ENCODE peak calls at places on chromosomes 16 and 17, in ten cellular contexts. H, M, J, L, X, I, U, P, C and O are unnamed samples. For H3K4me1, the result is how much of the 10 kb centered on the place peaks cover.

GRCh38 chr16:2154533-2155090 is 970 bp upstream of the TRAF7 start:
- DNase-seq in H (no peak), J (no peak), I (no peak), U (no peak), M (no peak), P (no peak), X (no peak), C (no peak), L (no peak), O (no peak)

GRCh38 chr17:64635647-64636305 is 26.3 kb downstream of the SMURF2 start:
- DNase-seq in I (no peak), M (peak), L (no peak), H (no peak), J (no peak), X (no peak), P (no peak), U (no peak), C (no peak), O (no peak)

GRCh38 chr16:67000384-67001158 is 12.2 kb downstream of the CES4A start:
- DNase-seq in L (peak), I (peak), H (peak), P (peak), U (peak), X (no peak), J (peak), M (no peak), C (no peak), O (no peak)

GRCh38 chr17:14886200-14886739 is 378.9 kb downstream of the PMP22 start:
- DNase-seq in L (no peak), J (no peak), H (no peak), U (no peak), M (no peak), I (no peak), P (no peak), X (peak), C (peak), O (no peak)

GRCh38 chr16:81261049-81261648 is 22.7 kb downstream of the BCO1 start:
- DNase-seq in M (no peak), H (peak), L (peak), J (no peak), I (no peak), U (peak), C (peak), X (no peak), P (no peak), O (no peak)

GRCh38 chr16:31327675-31328225 is 27.2 kb upstream of the ITGAX start:
- DNase-seq in I (no peak), C (no peak), M (no peak), J (no peak), H (no peak), P (no peak), U (no peak), L (peak), X (no peak), O (no peak)

GRCh38 chr16:71526111-71526998 is at the start of gene CHST4:
- DNase-seq in I (no peak), P (no peak), X (peak), H (no peak), L (no peak), J (no peak), M (no peak), U (no peak), C (no peak), O (no peak)

GRCh38 chr16:56851671-56852400 is 13.2 kb upstream of the SLC12A3 start:
- DNase-seq in L (no peak), M (no peak), J (no peak), I (no peak), P (peak), U (no peak), X (peak), H (no peak), C (peak), O (no peak)

GRCh38 chr17:66776999-66777688 is 57.8 kb upstream of the CACNG5 start:
- DNase-seq in U (no peak), X (no peak), P (no peak), L (no peak), H (no peak), C (peak), J (no peak), I (no peak), M (no peak), O (peak)

GRCh38 chr16:85970712-85971220 is 71.8 kb downstream of the IRF8 start:
- DNase-seq in L (no peak), P (no peak), I (no peak), M (no peak), H (no peak), C (no peak), U (no peak), X (no peak), J (no peak), O (no peak)

GRCh38 chr16:8925455-8925854 is 38.3 kb downstream of the USP7 start:
- DNase-seq in J (no peak), U (no peak), M (no peak), L (no peak), P (no peak), H (no peak), C (no peak), X (no peak), I (no peak), O (no peak)

GRCh38 chr16:57601801-57602478 is 26.5 kb upstream of the ADGRG1 start:
- DNase-seq in U (no peak), P (peak), I (no peak), J (no peak), C (no peak), M (peak), X (no peak), L (peak), H (no peak), O (peak)

DNA sequence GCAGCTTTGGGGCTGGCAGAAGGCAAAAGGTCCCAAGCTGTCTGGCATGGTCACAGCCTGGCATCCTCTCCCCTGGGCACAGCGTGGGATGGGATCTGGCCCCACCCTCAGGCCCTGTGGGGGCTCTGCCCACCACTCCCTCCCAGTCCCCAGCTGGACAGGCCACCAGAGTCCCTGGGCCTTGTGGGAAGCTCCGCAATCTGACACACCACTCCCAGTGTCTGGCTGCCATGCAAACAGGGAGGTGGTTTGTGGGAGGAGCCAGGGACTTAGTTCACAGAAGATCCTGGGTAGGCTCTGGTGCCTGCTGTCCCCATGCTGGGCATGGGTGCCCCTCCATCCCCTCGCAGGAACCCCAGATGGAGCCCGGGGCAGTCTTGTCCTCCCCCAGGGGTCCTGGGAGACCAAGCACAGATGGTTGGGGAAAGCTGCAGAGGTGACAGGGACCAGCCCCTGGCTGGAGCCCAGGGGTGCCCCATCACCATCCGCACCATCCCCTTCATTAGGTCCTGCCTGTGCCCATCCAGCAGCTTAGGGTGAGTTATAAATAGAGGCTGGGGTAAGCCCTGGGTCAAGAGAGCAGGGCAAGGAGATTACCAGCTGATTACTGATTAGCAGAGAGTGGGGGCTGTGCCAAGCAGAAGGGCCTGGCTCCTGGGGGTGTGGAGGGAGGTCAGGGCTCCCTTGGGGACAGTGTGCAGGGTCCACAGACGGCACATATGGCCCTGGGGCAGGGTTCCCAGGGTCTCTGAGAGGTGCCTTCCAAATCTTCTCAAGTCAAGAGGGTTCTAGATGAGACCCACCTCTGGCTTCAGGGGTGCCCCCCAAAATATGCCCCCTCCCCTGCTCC is 6.2 kb downstream of the FSCN2 start:
- DNase-seq in C (no peak), J (no peak), U (peak), I (no peak), P (no peak), H (no peak), L (no peak), M (no peak), X (no peak), O (no peak)
- TF ChIP-seq POLR2AphosphoS5 in C (no peak), J (no peak), U (no peak), I (no peak), P (peak), H (no peak), L (no peak), M (no peak), X (no peak), O (no peak)

GRCh38 chr17:78399693-78400144 is 21.3 kb downstream of the PGS1 start:
- DNase-seq in U (no peak), P (no peak), X (no peak), C (peak), M (no peak), J (no peak), L (no peak), H (no peak), I (no peak), O (no peak)
- TF ChIP-seq EP300 in U (no peak), P (no peak), X (no peak), C (peak), M (no peak), J (no peak), L (no peak), H (no peak), I (no peak), O (no peak)

GRCh38 chr17:78944956-78945355 is 19.8 kb upstream of the TIMP2 start:
- DNase-seq in U (no peak), M (no peak), I (no peak), X (no peak), C (no peak), J (no peak), P (peak), H (no peak), L (no peak), O (no peak)
- H3K4me1 ChIP-seq in U (under half), M (under half), I (under half), X (under half), C (under half), J (under half), P (under half), H (under half), L (under half), O (under half)

GRCh38 chr16:89547860-89548259 is 12.6 kb upstream of the RPL13 start:
- DNase-seq in H (no peak), P (no peak), J (no peak), I (no peak), U (no peak), M (no peak), X (no peak), L (no peak), C (no peak), O (no peak)
- TF ChIP-seq POLR2AphosphoS5 in H (no peak), P (no peak), J (no peak), I (no peak), U (no peak), M (no peak), X (no peak), L (no peak), C (no peak), O (no peak)

GRCh38 chr17:45279898-45280297 is 18.0 kb upstream of the SPATA32 start:
- DNase-seq in H (no peak), J (no peak), U (no peak), C (no peak), M (no peak), I (no peak), X (no peak), L (no peak), P (no peak), O (no peak)

GRCh38 chr17:45286286-45286685 is 24.4 kb upstream of the SPATA32 start:
- DNase-seq in L (no peak), C (no peak), J (no peak), H (no peak), M (no peak), I (no peak), P (no peak), U (no peak), X (no peak), O (no peak)

GRCh38 chr17:45283711-45284110 is 21.8 kb upstream of the SPATA32 start:
- DNase-seq in U (no peak), X (no peak), J (no peak), I (no peak), P (no peak), H (no peak), C (no peak), L (no peak), M (no peak), O (peak)

GRCh38 chr17:45284176-45285140 is 22.6 kb upstream of the SPATA32 start:
- DNase-seq in U (no peak), I (no peak), P (peak), M (no peak), L (no peak), J (no peak), H (peak), C (no peak), X (no peak), O (peak)

DNA sequence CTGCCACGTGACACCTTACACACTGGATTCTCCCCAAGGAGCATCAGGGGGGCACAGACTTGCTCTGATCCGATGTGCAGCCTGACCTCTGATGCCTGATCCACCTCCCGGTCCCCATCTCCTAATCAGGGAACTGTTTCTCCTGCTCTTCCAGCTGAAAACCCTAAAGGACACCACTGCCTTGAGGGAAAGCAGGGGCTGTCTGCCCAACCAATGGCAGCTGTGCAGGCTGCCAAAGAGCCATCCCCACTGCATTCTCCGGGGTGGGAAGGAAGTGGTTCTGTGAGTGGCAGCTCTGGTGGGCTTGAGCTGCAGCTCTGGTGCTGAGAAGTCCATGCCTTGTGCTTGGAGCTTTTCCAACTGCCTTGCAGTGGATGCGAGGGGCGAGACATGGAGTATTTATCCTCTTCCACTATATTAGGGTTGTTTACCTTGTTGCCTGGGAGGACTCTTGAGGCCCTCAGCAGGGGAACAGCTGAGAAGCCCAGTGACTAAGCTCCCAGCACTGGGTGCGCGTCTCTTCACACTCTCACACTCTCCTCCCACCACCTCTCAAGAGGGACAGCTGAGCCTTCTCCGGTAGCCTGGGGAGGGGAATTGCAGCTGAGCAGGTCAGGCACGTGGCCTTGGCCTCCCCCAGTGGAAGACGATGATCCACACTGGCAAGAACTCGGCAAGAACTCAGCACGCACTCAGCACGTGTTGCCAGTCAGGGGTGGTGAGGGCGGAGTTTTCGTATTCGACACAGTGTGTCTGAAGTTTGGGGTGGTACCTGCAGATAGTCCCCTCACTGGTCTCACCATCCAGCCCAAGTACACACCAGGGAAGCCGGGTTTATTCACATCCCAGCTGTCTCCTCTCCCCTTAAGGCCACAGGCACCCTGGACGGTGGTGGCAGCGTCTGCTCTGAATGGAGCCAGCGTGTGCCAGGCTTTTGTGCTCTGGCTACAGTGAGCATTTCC is 21.1 kb upstream of the SPATA32 start:
- DNase-seq in J (no peak), H (no peak), M (no peak), X (no peak), L (no peak), U (no peak), P (peak), C (no peak), I (peak), O (peak)
- TF ChIP-seq EP300 in J (no peak), H (no peak), M (no peak), X (no peak), L (no peak), U (no peak), P (no peak), C (no peak), I (no peak), O (no peak)